ENCODE peak calls at places on chromosomes 4 and X, in four cellular contexts. B is germinal center, U is naive B cell, N is mesenchymal stem cell. E is an unnamed sample.

GRCh38 chrX:14934423-14934822 is 61.2 kb downstream of the MOSPD2 start:
- DNase-seq in B (no peak), U (no peak), N (no peak), E (no peak)

GRCh38 chr4:84913176-84913575 is 53.3 kb downstream of the WDFY3 start:
- DNase-seq in B (no peak), U (no peak), N (no peak), E (no peak)

GRCh38 chr4:164536829-164537228 is 217.1 kb upstream of the SMIM31 start:
- DNase-seq in B (no peak), U (no peak), N (peak; percentile 8), E (no peak)

GRCh38 chrX:154534526-154535322 is 11.9 kb downstream of the G6PD start:
- DNase-seq in B (peak; percentile 77), U (peak; percentile 88), N (peak; percentile 78), E (peak; percentile 92)

GRCh38 chr4:57233391-57233790 is 123.2 kb upstream of the IGFBP7 start:
- DNase-seq in B (no peak), U (no peak), N (peak; percentile 82), E (no peak)

GRCh38 chrX:2701600-2701999 is 10.5 kb downstream of the CD99 start:
- DNase-seq in B (peak; percentile 46), U (peak; percentile 24), N (no peak), E (no peak)

GRCh38 chr4:24164054-24164453 is 274.2 kb upstream of the PPARGC1A start:
- DNase-seq in B (no peak), U (no peak), N (peak; percentile 18), E (no peak)

GRCh38 chr4:41142356-41142755 is 72.0 kb downstream of the APBB2 start:
- DNase-seq in B (no peak), U (no peak), N (no peak), E (no peak)

GRCh38 chr4:1628892-1629703 is 55.0 kb downstream of the FAM53A start:
- DNase-seq in B (peak; percentile 77), U (peak; percentile 59), N (peak; percentile 33), E (peak; percentile 65)

GRCh38 chrX:140710710-140711109 is 1.2 kb downstream of the LINC00632 start:
- DNase-seq in B (no peak), U (no peak), N (peak; percentile 68), E (no peak)

GRCh38 chr4:136651278-136651667 is 881.0 kb downstream of the PCDH18 start:
- DNase-seq in B (no peak), U (no peak), N (no peak), E (no peak)

GRCh38 chr4:153782567-153782966 is 6.3 kb downstream of the SFRP2 start:
- DNase-seq in B (no peak), U (no peak), N (no peak), E (no peak)

GRCh38 chr4:148116264-148116663 is 325.9 kb downstream of the NR3C2 start:
- DNase-seq in B (no peak), U (no peak), N (no peak), E (no peak)

GRCh38 chr4:13982008-13982407 is 354.5 kb upstream of the BOD1L1 start:
- DNase-seq in B (no peak), U (no peak), N (no peak), E (no peak)

GRCh38 chrX:51837926-51838325 is 55.5 kb upstream of the MAGED1 start:
- DNase-seq in B (no peak), U (no peak), N (peak; percentile 75), E (peak; percentile 60)

GRCh38 chr4:139556071-139556734 is at the start of gene SETD7:
- DNase-seq in B (peak; percentile 68), U (no peak), N (peak; percentile 87), E (peak; percentile 79)

GRCh38 chr4:125433453-125433852 is 118.7 kb downstream of the FAT4 start:
- DNase-seq in B (no peak), U (no peak), N (peak; percentile 36), E (no peak)

GRCh38 chr4:6880691-6881090 is 28.9 kb upstream of the TBC1D14 start:
- DNase-seq in B (no peak), U (no peak), N (no peak), E (no peak)

GRCh38 chr4:185023471-185023870 is 5.2 kb downstream of the HELT start:
- DNase-seq in B (no peak), U (no peak), N (no peak), E (no peak)

GRCh38 chrX:72245461-72246089 is 6.7 kb upstream of the ERCC6L start:
- DNase-seq in B (peak; percentile 36), U (peak; percentile 14), N (peak; percentile 51), E (peak; percentile 73)

GRCh38 chrX:120302434-120302833 is 8.8 kb downstream of the TMEM255A start:
- DNase-seq in B (peak; percentile 50), U (peak; percentile 53), N (no peak), E (peak; percentile 37)